ENCODE peak calls at places on chromosomes 11 and 22, in five cellular contexts. G is colonic mucosa, Q is AG10803, H is ovary, A is psoas muscle. K is an unnamed sample.

GRCh38 chr11:17244046-17244445 is 32.5 kb upstream of the NUCB2 start:
- DNase-seq in G (no peak), Q (no peak), H (no peak), A (no peak), K (no peak)

GRCh38 chr11:72229336-72229924 is 4.9 kb downstream of the INPPL1 start:
- DNase-seq in G (no peak), Q (no peak), H (no peak), A (no peak), K (no peak)

GRCh38 chr11:9765320-9766101 is 101.6 kb downstream of the SWAP70 start:
- DNase-seq in G (no peak), Q (peak), H (peak), A (peak), K (no peak)

GRCh38 chr11:8809605-8810272 is 101.2 kb upstream of the AKIP1 start:
- DNase-seq in G (no peak), Q (peak), H (no peak), A (no peak), K (no peak)

GRCh38 chr11:69013009-69013951 is at the start of gene MRGPRF:
- DNase-seq in G (peak), Q (peak), H (peak), A (peak), K (no peak)

GRCh38 chr11:120129570-120129969 is 8.3 kb downstream of the TRIM29 start:
- DNase-seq in G (no peak), Q (no peak), H (no peak), A (peak), K (no peak)

GRCh38 chr11:34417203-34417602 is 21.5 kb upstream of the CAT start:
- DNase-seq in G (no peak), Q (no peak), H (no peak), A (no peak), K (no peak)

GRCh38 chr11:97956904-97957303 is 1063.8 kb upstream of the CNTN5 start:
- DNase-seq in G (no peak), Q (peak), H (no peak), A (no peak), K (no peak)

GRCh38 chr22:50630376-50630775 is 2.4 kb upstream of the ARSA start:
- DNase-seq in G (no peak), Q (no peak), H (no peak), A (no peak), K (no peak)

GRCh38 chr22:19869497-19870152 is 15.0 kb upstream of the GNB1L start:
- DNase-seq in G (peak), Q (no peak), H (no peak), A (peak), K (no peak)

GRCh38 chr22:24554316-24555159 is at the start of gene GUCD1:
- DNase-seq in G (peak), Q (peak), H (peak), A (peak), K (no peak)

DNA sequence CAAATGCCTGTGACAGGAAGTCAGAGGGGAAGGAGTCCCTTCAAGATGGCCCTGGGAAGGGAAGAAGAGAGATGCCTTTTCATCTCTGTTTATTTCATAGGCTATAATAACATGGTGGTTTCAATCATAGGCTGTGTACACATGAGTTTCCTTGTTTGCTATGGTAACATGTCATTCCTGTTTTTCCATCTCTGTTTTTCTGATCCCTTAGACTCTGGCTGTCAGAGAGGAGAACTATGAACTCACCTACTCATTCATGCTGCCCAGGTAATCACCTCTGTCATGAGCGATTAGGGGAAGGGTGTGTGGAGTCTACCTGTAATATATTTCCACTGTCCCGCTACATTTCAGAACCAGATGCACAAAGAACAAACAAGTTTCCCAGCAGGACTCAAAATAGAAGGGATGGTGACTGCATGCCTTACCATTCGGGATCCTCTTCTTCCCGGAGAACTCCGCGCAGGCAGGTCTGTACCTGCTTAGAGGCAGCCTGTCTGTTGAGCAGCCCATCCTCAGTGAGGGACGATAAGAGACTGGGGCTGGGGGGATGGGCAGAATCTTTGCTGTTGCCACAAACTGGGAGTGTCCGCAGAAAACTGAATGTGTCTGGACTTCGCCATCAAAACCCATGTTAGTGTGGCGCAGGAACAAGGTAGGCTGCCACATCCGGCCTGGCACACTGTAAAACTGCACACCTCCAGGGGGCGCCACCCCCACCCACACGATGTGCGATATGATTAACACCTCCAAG is 7.1 kb upstream of the PEX26 start:
- DNase-seq in G (no peak), Q (no peak), H (no peak), A (no peak), K (no peak)
- TF ChIP-seq CTCF in G (peak), Q (peak), H (no peak), A (peak), K (peak)

DNA sequence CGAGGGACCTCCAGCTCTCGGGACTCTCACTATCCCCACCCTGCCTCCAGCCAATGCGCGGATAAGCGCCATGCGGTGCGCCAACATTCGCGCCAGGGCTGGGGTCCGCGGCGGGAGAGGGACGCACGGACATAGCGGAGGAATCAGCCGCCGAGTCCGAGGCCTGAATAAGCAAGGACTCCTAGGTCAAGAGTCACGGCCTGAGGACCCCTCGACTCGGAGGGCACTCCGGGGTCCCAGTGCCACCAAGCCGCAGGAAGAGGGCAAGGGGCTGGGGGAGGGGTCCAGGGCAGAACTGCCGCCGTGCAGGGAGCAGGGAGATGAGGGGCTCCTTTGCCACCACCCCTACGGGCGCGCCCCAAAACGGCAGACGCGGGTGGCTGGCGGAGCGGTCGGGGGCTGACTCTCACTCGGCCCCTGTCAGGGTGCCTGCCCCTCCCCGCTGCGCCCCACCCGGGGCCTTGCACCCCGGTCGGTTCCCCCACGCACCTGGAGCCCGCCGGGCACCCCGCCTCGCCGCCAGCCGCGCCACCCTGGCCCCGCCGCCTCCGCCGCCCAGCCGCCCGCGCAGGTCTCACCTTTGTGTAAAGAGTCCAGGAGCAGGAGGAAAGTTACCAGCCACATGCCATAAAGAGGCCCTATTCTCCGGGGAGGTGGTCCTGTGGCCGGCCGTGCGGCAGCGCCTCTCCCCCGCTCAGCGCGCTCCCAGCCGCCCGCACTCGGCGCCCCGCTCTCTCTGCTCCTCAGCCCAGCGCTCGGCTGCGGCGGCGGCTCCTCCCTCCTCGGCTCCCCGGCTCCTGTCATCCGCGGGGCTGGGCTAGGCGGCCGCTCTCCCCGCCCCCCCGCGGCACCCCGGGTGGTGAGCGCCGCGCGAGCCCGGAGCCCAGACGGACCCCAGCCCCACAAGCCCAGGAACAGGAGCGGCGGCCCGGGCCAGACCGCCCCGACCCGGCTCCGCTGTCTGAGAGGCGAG is at the start of gene DSCAML1:
- DNase-seq in G (no peak), Q (no peak), H (peak), A (no peak), K (no peak)
- H3K4me3 ChIP-seq in G (peak), Q (no peak), H (peak), A (peak), K (no peak)

DNA sequence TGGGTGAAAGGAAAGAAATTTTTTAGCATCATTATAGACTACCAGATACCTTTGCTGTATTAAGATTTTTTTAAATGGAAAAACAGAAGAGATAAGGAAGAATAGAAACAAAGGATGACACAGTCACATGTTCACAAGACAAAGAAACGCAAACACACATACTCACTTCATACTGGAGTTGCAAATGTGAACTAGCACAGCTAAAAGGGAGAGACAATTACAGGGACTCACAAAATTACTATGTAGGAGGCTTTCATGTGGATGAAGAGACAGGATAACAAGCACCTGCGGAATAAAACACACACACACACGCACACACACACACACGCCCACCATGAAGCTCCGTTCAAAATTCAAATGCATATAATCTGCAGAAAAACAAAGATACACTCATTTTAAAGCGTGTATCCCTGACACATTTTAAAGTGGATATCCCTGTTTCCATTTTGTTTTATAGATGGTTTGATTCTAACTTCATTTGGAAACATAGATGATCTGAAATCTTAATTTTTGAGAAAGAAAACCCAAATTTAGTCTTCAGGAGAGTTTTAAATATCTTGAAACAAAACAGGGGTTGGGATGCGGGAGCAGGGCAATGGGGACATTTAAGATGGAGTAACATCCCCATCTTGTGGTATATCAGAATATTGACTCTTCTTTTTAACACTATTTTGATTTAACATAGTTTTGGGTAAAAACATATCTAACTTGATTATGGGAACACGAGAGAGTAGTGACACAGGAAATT is 36.7 kb downstream of the JRKL start:
- DNase-seq in G (no peak), Q (peak), H (no peak), A (no peak), K (peak)
- TF ChIP-seq CTCF in G (peak), Q (peak), H (peak), A (peak), K (peak)

GRCh38 chr11:64884019-64884418 is 5.6 kb upstream of the EHD1 start:
- DNase-seq in G (no peak), Q (no peak), H (no peak), A (no peak), K (no peak)
- H3K4me3 ChIP-seq in G (no peak), Q (no peak), H (no peak), A (no peak), K (no peak)

K was measured in retinal pigment epithelial cell.